ENCODE peak calls at places on chromosomes 11 and 22, in seven cellular contexts. One of them, this sample, is unnamed.

GRCh38 chr22:43300891-43301676 is 42.1 kb downstream of the SCUBE1 start:
- DNase-seq in esophagus squamous epithelium: no peak
- DNase-seq in BE2C: no peak
- DNase-seq in cardiac muscle cell: no peak
- DNase-seq in endodermal cell: no peak
- DNase-seq in naive thymus-derived CD4-positive, alpha-beta T cell: no peak
- DNase-seq in neural progenitor cell: no peak
- DNase-seq in this sample: no peak

GRCh38 chr11:36251716-36252307 is 37.4 kb downstream of the COMMD9 start:
- DNase-seq in esophagus squamous epithelium: no peak
- DNase-seq in BE2C: no peak
- DNase-seq in cardiac muscle cell: no peak
- DNase-seq in endodermal cell: no peak
- DNase-seq in naive thymus-derived CD4-positive, alpha-beta T cell: no peak
- DNase-seq in neural progenitor cell: peak; percentile 18
- DNase-seq in this sample: no peak

GRCh38 chr11:34192481-34193401 is 87.3 kb downstream of the NAT10 start:
- DNase-seq in esophagus squamous epithelium: no peak
- DNase-seq in BE2C: peak; percentile 36
- DNase-seq in cardiac muscle cell: no peak
- DNase-seq in endodermal cell: no peak
- DNase-seq in naive thymus-derived CD4-positive, alpha-beta T cell: no peak
- DNase-seq in neural progenitor cell: peak; percentile 13
- DNase-seq in this sample: peak; percentile 69

GRCh38 chr11:119529936-119530335 is 107.0 kb upstream of the THY1 start:
- DNase-seq in esophagus squamous epithelium: no peak
- DNase-seq in BE2C: no peak
- DNase-seq in cardiac muscle cell: no peak
- DNase-seq in endodermal cell: peak; percentile 33
- DNase-seq in naive thymus-derived CD4-positive, alpha-beta T cell: no peak
- DNase-seq in neural progenitor cell: no peak
- DNase-seq in this sample: no peak

GRCh38 chr11:43447124-43447523 is 88.4 kb downstream of the TTC17 start:
- DNase-seq in esophagus squamous epithelium: no peak
- DNase-seq in BE2C: no peak
- DNase-seq in cardiac muscle cell: no peak
- DNase-seq in endodermal cell: no peak
- DNase-seq in naive thymus-derived CD4-positive, alpha-beta T cell: no peak
- DNase-seq in neural progenitor cell: no peak
- DNase-seq in this sample: no peak

GRCh38 chr11:82365351-82365750 is 368.3 kb downstream of the FAM181B start:
- DNase-seq in esophagus squamous epithelium: no peak
- DNase-seq in BE2C: no peak
- DNase-seq in cardiac muscle cell: no peak
- DNase-seq in endodermal cell: no peak
- DNase-seq in naive thymus-derived CD4-positive, alpha-beta T cell: no peak
- DNase-seq in neural progenitor cell: no peak
- DNase-seq in this sample: no peak

GRCh38 chr22:18110194-18110943 is at the start of gene TUBA8:
- DNase-seq in esophagus squamous epithelium: no peak
- DNase-seq in BE2C: peak; percentile 40
- DNase-seq in cardiac muscle cell: peak; percentile 66
- DNase-seq in endodermal cell: peak; percentile 81
- DNase-seq in naive thymus-derived CD4-positive, alpha-beta T cell: no peak
- DNase-seq in neural progenitor cell: peak; percentile 72
- DNase-seq in this sample: no peak

GRCh38 chr11:79052539-79052938 is 388.3 kb downstream of the TENM4 start:
- DNase-seq in esophagus squamous epithelium: no peak
- DNase-seq in BE2C: peak; percentile 72
- DNase-seq in cardiac muscle cell: peak; percentile 34
- DNase-seq in endodermal cell: peak; percentile 73
- DNase-seq in naive thymus-derived CD4-positive, alpha-beta T cell: no peak
- DNase-seq in neural progenitor cell: peak; percentile 61
- DNase-seq in this sample: no peak

GRCh38 chr11:132430352-132431091 is 1060.1 kb downstream of the NTM start:
- DNase-seq in esophagus squamous epithelium: no peak
- DNase-seq in BE2C: peak; percentile 14
- DNase-seq in cardiac muscle cell: no peak
- DNase-seq in endodermal cell: no peak
- DNase-seq in naive thymus-derived CD4-positive, alpha-beta T cell: no peak
- DNase-seq in neural progenitor cell: peak; percentile 48
- DNase-seq in this sample: no peak

GRCh38 chr11:66328036-66328306 is 8.3 kb downstream of the RIN1 start:
- DNase-seq in esophagus squamous epithelium: no peak
- DNase-seq in BE2C: no peak
- DNase-seq in cardiac muscle cell: no peak
- DNase-seq in endodermal cell: no peak
- DNase-seq in naive thymus-derived CD4-positive, alpha-beta T cell: no peak
- DNase-seq in neural progenitor cell: no peak
- DNase-seq in this sample: peak; percentile 96

DNA sequence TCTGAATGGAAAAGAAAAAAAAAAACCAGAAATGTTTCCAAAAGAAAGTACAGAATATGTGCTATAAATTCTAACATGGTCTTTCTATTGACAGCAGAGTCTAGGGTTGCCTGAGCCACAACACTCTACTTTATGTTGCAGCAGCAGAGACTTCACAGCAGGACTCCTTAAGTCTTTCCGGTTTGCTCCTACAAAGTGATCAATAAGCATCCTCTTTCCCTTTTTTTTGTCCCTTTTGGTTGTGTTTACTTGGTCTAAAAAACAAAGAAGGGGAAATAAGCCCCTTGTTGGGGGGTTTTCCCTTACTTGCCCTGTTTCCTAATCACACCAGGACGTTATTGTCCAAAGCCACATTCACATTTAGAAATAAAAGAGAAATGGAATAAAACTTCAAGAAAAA is 163.1 kb upstream of the MPPED2 start:
- DNase-seq in esophagus squamous epithelium: no peak
- DNase-seq in BE2C: no peak
- DNase-seq in cardiac muscle cell: no peak
- DNase-seq in endodermal cell: no peak
- DNase-seq in naive thymus-derived CD4-positive, alpha-beta T cell: no peak
- DNase-seq in neural progenitor cell: peak; percentile 74
- DNase-seq in this sample: no peak
- H3K27me3 ChIP-seq in esophagus squamous epithelium: no peaks in the 10 kb centered on the region
- H3K27me3 ChIP-seq in BE2C: no peaks in the 10 kb centered on the region
- H3K27me3 ChIP-seq in cardiac muscle cell: no peaks in the 10 kb centered on the region
- H3K27me3 ChIP-seq in endodermal cell: no peaks in the 10 kb centered on the region
- H3K27me3 ChIP-seq in naive thymus-derived CD4-positive, alpha-beta T cell: no peaks in the 10 kb centered on the region
- H3K27me3 ChIP-seq in neural progenitor cell: peaks cover 81% of the 10 kb centered on the region
- H3K27me3 ChIP-seq in this sample: no peaks in the 10 kb centered on the region

GRCh38 chr11:65127473-65128181 is 5.5 kb downstream of the MRPL49 start:
- DNase-seq in esophagus squamous epithelium: no peak
- DNase-seq in BE2C: no peak
- DNase-seq in cardiac muscle cell: no peak
- DNase-seq in endodermal cell: peak; percentile 37
- DNase-seq in naive thymus-derived CD4-positive, alpha-beta T cell: no peak
- DNase-seq in neural progenitor cell: no peak
- DNase-seq in this sample: no peak

GRCh38 chr11:65121865-65122696 is at the start of the genes FAU and MRPL49:
- DNase-seq in esophagus squamous epithelium: peak; percentile 95
- DNase-seq in BE2C: peak; percentile 94
- DNase-seq in cardiac muscle cell: peak; percentile 99
- DNase-seq in endodermal cell: peak; percentile 99
- DNase-seq in naive thymus-derived CD4-positive, alpha-beta T cell: peak; percentile 95
- DNase-seq in neural progenitor cell: peak; percentile 99
- DNase-seq in this sample: peak; percentile 94

GRCh38 chr11:65126624-65127274 is 4.6 kb downstream of the MRPL49 start:
- DNase-seq in esophagus squamous epithelium: no peak
- DNase-seq in BE2C: no peak
- DNase-seq in cardiac muscle cell: no peak
- DNase-seq in endodermal cell: peak; percentile 11
- DNase-seq in naive thymus-derived CD4-positive, alpha-beta T cell: no peak
- DNase-seq in neural progenitor cell: no peak
- DNase-seq in this sample: peak; percentile 49

GRCh38 chr11:65125197-65126056 is 3.3 kb downstream of the MRPL49 start:
- DNase-seq in esophagus squamous epithelium: no peak
- DNase-seq in BE2C: no peak
- DNase-seq in cardiac muscle cell: no peak
- DNase-seq in endodermal cell: peak; percentile 21
- DNase-seq in naive thymus-derived CD4-positive, alpha-beta T cell: no peak
- DNase-seq in neural progenitor cell: no peak
- DNase-seq in this sample: no peak

DNA sequence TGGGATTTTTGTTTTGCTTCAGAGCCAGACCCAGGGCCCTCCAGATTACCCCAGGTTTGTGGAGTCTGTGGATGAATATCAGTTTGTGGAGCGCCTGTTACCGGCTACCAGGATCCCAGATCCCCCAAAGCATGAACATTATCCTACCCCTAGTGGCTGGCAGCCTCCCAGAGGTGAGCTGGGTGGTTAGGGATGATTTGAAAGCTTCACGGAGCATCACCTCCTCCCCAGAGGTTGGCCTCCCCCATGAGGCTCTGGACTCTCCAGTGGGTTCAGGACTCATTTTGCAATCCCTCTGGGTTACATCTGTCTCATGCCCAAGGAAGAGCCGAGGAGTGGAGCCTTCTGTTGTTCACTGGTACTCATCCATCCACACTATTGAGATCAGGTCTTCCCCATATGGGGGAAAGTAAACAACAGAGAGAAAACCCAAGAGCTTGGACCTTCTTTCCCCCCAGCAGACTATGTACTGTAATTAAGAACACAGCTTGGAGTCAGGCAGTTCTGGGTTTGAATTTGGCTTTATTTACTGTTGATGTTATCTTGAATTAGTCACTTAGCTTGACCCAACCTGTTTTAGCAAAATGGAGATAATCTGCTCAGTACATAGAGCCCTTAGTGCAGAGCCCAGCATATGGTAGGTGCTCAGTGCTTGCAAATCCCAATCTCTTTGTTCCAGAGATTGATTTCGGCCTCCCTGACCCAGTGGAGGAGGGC is 2.5 kb downstream of the MRPL49 start:
- DNase-seq in esophagus squamous epithelium: no peak
- DNase-seq in BE2C: no peak
- DNase-seq in cardiac muscle cell: no peak
- DNase-seq in endodermal cell: peak; percentile 22
- DNase-seq in naive thymus-derived CD4-positive, alpha-beta T cell: no peak
- DNase-seq in neural progenitor cell: no peak
- DNase-seq in this sample: no peak
- H3K36me3 ChIP-seq in esophagus squamous epithelium: peaks cover 37% of the 10 kb centered on the region
- H3K36me3 ChIP-seq in BE2C: peaks cover 10% of the 10 kb centered on the region
- H3K36me3 ChIP-seq in cardiac muscle cell: peaks cover 44% of the 10 kb centered on the region
- H3K36me3 ChIP-seq in endodermal cell: peaks cover 67% of the 10 kb centered on the region
- H3K36me3 ChIP-seq in naive thymus-derived CD4-positive, alpha-beta T cell: peaks cover 26% of the 10 kb centered on the region
- H3K36me3 ChIP-seq in neural progenitor cell: peaks cover 4% of the 10 kb centered on the region
- H3K36me3 ChIP-seq in this sample: peaks cover 89% of the 10 kb centered on the region

GRCh38 chr11:69814411-69814810 is 4.8 kb downstream of the FGF3 start:
- DNase-seq in esophagus squamous epithelium: no peak
- DNase-seq in BE2C: no peak
- DNase-seq in cardiac muscle cell: no peak
- DNase-seq in endodermal cell: no peak
- DNase-seq in naive thymus-derived CD4-positive, alpha-beta T cell: no peak
- DNase-seq in neural progenitor cell: no peak
- DNase-seq in this sample: no peak
- H3K27me3 ChIP-seq in esophagus squamous epithelium: peaks cover 15% of the 10 kb centered on the region
- H3K27me3 ChIP-seq in BE2C: peaks cover 53% of the 10 kb centered on the region
- H3K27me3 ChIP-seq in cardiac muscle cell: peaks cover 53% of the 10 kb centered on the region
- H3K27me3 ChIP-seq in endodermal cell: peaks cover 62% of the 10 kb centered on the region
- H3K27me3 ChIP-seq in naive thymus-derived CD4-positive, alpha-beta T cell: no peaks in the 10 kb centered on the region
- H3K27me3 ChIP-seq in neural progenitor cell: peaks cover 59% of the 10 kb centered on the region
- H3K27me3 ChIP-seq in this sample: peaks cover 90% of the 10 kb centered on the region

DNA sequence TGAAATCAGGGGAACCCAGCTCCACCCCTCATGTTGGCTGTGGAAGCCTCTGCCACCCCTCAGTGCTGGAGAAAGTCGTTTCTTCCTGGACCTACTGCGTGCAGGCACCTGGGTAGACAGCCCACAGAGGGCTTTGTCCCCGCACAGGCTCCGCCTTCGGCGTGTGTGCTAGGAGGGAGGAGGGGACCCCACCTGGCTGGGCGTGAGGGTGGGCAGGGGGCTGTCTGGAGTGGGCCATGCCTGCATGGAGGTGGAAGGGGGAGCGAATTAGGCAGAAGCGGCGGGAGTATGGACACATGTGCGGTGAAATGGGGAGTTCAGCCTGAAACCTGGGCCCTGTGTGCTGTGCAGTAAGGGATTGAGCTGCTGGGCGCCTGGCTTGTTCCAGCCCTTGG is 49.3 kb downstream of the FBLN1 start:
- DNase-seq in esophagus squamous epithelium: no peak
- DNase-seq in BE2C: no peak
- DNase-seq in cardiac muscle cell: no peak
- DNase-seq in endodermal cell: peak; percentile 48
- DNase-seq in naive thymus-derived CD4-positive, alpha-beta T cell: no peak
- DNase-seq in neural progenitor cell: no peak
- DNase-seq in this sample: peak; percentile 42
- H3K36me3 ChIP-seq in esophagus squamous epithelium: peaks cover 3% of the 10 kb centered on the region
- H3K36me3 ChIP-seq in BE2C: no peaks in the 10 kb centered on the region
- H3K36me3 ChIP-seq in cardiac muscle cell: no peaks in the 10 kb centered on the region
- H3K36me3 ChIP-seq in endodermal cell: peaks cover 87% of the 10 kb centered on the region
- H3K36me3 ChIP-seq in naive thymus-derived CD4-positive, alpha-beta T cell: no peaks in the 10 kb centered on the region
- H3K36me3 ChIP-seq in neural progenitor cell: no peaks in the 10 kb centered on the region
- H3K36me3 ChIP-seq in this sample: peaks cover 27% of the 10 kb centered on the region

GRCh38 chr11:76210920-76211851 is 4.9 kb upstream of the WNT11 start:
- DNase-seq in esophagus squamous epithelium: no peak
- DNase-seq in BE2C: no peak
- DNase-seq in cardiac muscle cell: no peak
- DNase-seq in endodermal cell: peak; percentile 52
- DNase-seq in naive thymus-derived CD4-positive, alpha-beta T cell: no peak
- DNase-seq in neural progenitor cell: no peak
- DNase-seq in this sample: no peak
- H3K27me3 ChIP-seq in esophagus squamous epithelium: no peaks in the 10 kb centered on the region
- H3K27me3 ChIP-seq in BE2C: peaks cover 48% of the 10 kb centered on the region
- H3K27me3 ChIP-seq in cardiac muscle cell: peaks cover 39% of the 10 kb centered on the region
- H3K27me3 ChIP-seq in endodermal cell: peaks cover 76% of the 10 kb centered on the region
- H3K27me3 ChIP-seq in naive thymus-derived CD4-positive, alpha-beta T cell: peaks cover 5% of the 10 kb centered on the region
- H3K27me3 ChIP-seq in neural progenitor cell: peaks cover 87% of the 10 kb centered on the region
- H3K27me3 ChIP-seq in this sample: peaks cover 37% of the 10 kb centered on the region

DNA sequence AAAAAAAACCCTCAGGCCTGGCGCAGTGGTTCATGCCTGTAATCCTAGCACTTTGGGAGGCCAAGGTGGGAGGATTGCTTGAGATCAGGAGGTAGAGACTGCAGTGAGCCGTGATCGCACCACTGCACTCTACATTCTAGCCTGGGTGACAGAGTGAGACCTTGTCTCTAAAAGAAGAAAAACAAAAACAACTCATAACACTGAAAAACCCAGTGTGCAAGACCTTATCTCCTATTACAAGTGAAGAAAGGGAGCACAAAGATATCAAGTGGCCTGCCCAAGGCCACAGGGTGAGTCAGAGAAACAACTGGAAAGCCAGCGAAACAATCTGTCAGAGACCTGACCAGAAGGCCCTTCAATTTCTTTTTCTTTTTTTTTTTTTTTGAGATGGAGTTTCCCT is 2.5 kb downstream of the TXN2 start:
- DNase-seq in esophagus squamous epithelium: no peak
- DNase-seq in BE2C: no peak
- DNase-seq in cardiac muscle cell: no peak
- DNase-seq in endodermal cell: no peak
- DNase-seq in naive thymus-derived CD4-positive, alpha-beta T cell: no peak
- DNase-seq in neural progenitor cell: no peak
- DNase-seq in this sample: no peak
- H3K36me3 ChIP-seq in esophagus squamous epithelium: peaks cover 13% of the 10 kb centered on the region
- H3K36me3 ChIP-seq in BE2C: peaks cover 55% of the 10 kb centered on the region
- H3K36me3 ChIP-seq in cardiac muscle cell: peaks cover 26% of the 10 kb centered on the region
- H3K36me3 ChIP-seq in endodermal cell: peaks cover 36% of the 10 kb centered on the region
- H3K36me3 ChIP-seq in naive thymus-derived CD4-positive, alpha-beta T cell: peaks cover 10% of the 10 kb centered on the region
- H3K36me3 ChIP-seq in neural progenitor cell: no peaks in the 10 kb centered on the region
- H3K36me3 ChIP-seq in this sample: peaks cover 62% of the 10 kb centered on the region

DNA sequence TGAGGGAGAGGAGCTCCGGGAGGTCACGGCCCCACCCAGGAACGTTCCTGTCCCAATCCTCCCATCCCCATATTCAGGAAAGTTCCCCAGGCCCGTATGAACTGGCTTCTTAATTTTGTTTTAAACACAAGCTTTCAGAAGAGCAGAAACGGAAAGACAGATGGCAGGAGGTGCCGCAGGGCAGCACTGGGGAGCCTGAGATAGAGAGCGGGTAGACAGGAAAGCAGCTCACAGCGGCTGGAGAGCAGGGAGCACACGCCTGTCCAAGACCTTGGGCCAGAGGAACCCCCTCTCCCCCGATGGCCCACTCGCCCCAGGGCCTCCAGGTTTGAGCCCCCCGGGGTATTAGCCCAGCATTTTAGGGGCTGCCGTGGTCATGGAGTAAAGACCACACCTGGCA is 17.8 kb upstream of the KCNQ1OT1 start:
- DNase-seq in esophagus squamous epithelium: no peak
- DNase-seq in BE2C: no peak
- DNase-seq in cardiac muscle cell: no peak
- DNase-seq in endodermal cell: no peak
- DNase-seq in naive thymus-derived CD4-positive, alpha-beta T cell: no peak
- DNase-seq in neural progenitor cell: no peak
- DNase-seq in this sample: no peak
- H3K27me3 ChIP-seq in esophagus squamous epithelium: no peaks in the 10 kb centered on the region
- H3K27me3 ChIP-seq in BE2C: no peaks in the 10 kb centered on the region
- H3K27me3 ChIP-seq in cardiac muscle cell: no peaks in the 10 kb centered on the region
- H3K27me3 ChIP-seq in endodermal cell: peaks cover 4% of the 10 kb centered on the region
- H3K27me3 ChIP-seq in naive thymus-derived CD4-positive, alpha-beta T cell: no peaks in the 10 kb centered on the region
- H3K27me3 ChIP-seq in neural progenitor cell: peaks cover 94% of the 10 kb centered on the region
- H3K27me3 ChIP-seq in this sample: peaks cover 15% of the 10 kb centered on the region

This sample was measured in SJSA1.